ENCODE peak calls at places on chromosomes 7 and 10, in four cellular contexts. One of them, this sample, is unnamed.

GRCh38 chr7:80136276-80137045 is 1.8 kb downstream of the GNAI1 start:
- DNase-seq in activated T-cell treated with anti-CD3 and anti-CD28 coated beads for 24 hours: no peak
- DNase-seq in globus pallidus: peak; percentile 43
- DNase-seq in GF-D8: no peak
- DNase-seq in this sample: no peak

GRCh38 chr10:76034236-76035009 is 603.0 kb downstream of the LRMDA start:
- DNase-seq in globus pallidus: no peak
- DNase-seq in activated T-cell treated with anti-CD3 and anti-CD28 coated beads for 24 hours: no peak
- DNase-seq in GF-D8: no peak
- DNase-seq in this sample: no peak

GRCh38 chr10:102419561-102420442 is 834 bp upstream of the FBXL15 start:
- DNase-seq in GF-D8: no peak
- DNase-seq in activated T-cell treated with anti-CD3 and anti-CD28 coated beads for 24 hours: no peak
- DNase-seq in globus pallidus: peak; percentile 53
- DNase-seq in this sample: peak; percentile 90

GRCh38 chr10:84837877-84838276 is 509.5 kb downstream of the CCSER2 start:
- DNase-seq in GF-D8: no peak
- DNase-seq in globus pallidus: no peak
- DNase-seq in activated T-cell treated with anti-CD3 and anti-CD28 coated beads for 24 hours: no peak
- DNase-seq in this sample: no peak

GRCh38 chr10:14954001-14954770 is at the start of gene DCLRE1C:
- DNase-seq in GF-D8: peak; percentile 71
- DNase-seq in activated T-cell treated with anti-CD3 and anti-CD28 coated beads for 24 hours: peak; percentile 79
- DNase-seq in globus pallidus: peak; percentile 89
- DNase-seq in this sample: peak; percentile 96

GRCh38 chr10:101536800-101537199 is 51.3 kb downstream of the POLL start:
- DNase-seq in GF-D8: no peak
- DNase-seq in activated T-cell treated with anti-CD3 and anti-CD28 coated beads for 24 hours: no peak
- DNase-seq in globus pallidus: no peak
- DNase-seq in this sample: no peak

GRCh38 chr7:27178366-27178765 is 4.2 kb upstream of the HOXA10 start:
- DNase-seq in activated T-cell treated with anti-CD3 and anti-CD28 coated beads for 24 hours: no peak
- DNase-seq in GF-D8: no peak
- DNase-seq in globus pallidus: no peak
- DNase-seq in this sample: peak; percentile 1

GRCh38 chr10:95646160-95646559 is 10.4 kb downstream of the ALDH18A1 start:
- DNase-seq in activated T-cell treated with anti-CD3 and anti-CD28 coated beads for 24 hours: no peak
- DNase-seq in GF-D8: no peak
- DNase-seq in globus pallidus: no peak
- DNase-seq in this sample: no peak